ENCODE peak calls at places on chromosomes 7 and 10, in nine cellular contexts. R is Karpas-422, C is PC-9, S is GM23248, E is HCT116, W is MM.1S, J is OCI-LY7, B is PC-3, P is hepatocyte. G is an unnamed sample.
A peak's percentile ranks its signal among the peaks of the same experiment; 100 is the strongest.

GRCh38 chr10:131901181-131901829 is 497 bp downstream of the PPP2R2D start:
- DNase-seq in P (peak; percentile 80), B (no peak), W (peak; percentile 40), J (peak; percentile 66), R (peak; percentile 81), E (no peak), C (no peak), S (peak; percentile 69), G (peak; percentile 67)

GRCh38 chr7:18792866-18793595 is 297.5 kb downstream of the HDAC9 start:
- DNase-seq in R (no peak), W (no peak), P (peak; percentile 24), E (no peak), S (no peak), B (no peak), C (no peak), J (no peak), G (no peak)

GRCh38 chr7:111266613-111267012 is 175.7 kb downstream of the LRRN3 start:
- DNase-seq in S (peak; percentile 61), E (no peak), R (no peak), C (peak; percentile 48), B (peak; percentile 3), P (peak; percentile 11), J (no peak), W (no peak), G (peak; percentile 39)

GRCh38 chr7:95608344-95609173 is 12.2 kb upstream of the PDK4 start:
- DNase-seq in E (peak; percentile 60), P (peak; percentile 95), B (peak; percentile 94), S (peak; percentile 96), R (no peak), J (peak; percentile 50), W (peak; percentile 88), C (peak; percentile 97), G (peak; percentile 74)

GRCh38 chr10:35563266-35563891 is 41.8 kb upstream of the GJD4 start:
- DNase-seq in R (peak; percentile 84), P (peak; percentile 71), W (peak; percentile 53), B (peak; percentile 98), J (peak; percentile 77), C (no peak), S (peak; percentile 79), E (peak; percentile 49), G (peak; percentile 82)

GRCh38 chr7:128120116-128120515 is 88.9 kb upstream of the LRRC4 start:
- DNase-seq in P (no peak), B (no peak), C (no peak), S (no peak), R (no peak), E (no peak), W (no peak), J (no peak), G (no peak)

GRCh38 chr7:152366662-152367061 is 69.1 kb downstream of the KMT2C start:
- DNase-seq in R (no peak), C (no peak), P (no peak), W (no peak), E (no peak), B (no peak), J (no peak), S (no peak), G (no peak)

GRCh38 chr7:114922151-114922651 is 307 bp downstream of the MDFIC start:
- DNase-seq in J (no peak), B (peak; percentile 45), R (no peak), S (peak; percentile 90), C (no peak), W (peak; percentile 71), P (peak; percentile 75), E (no peak), G (peak; percentile 59)

GRCh38 chr10:124211921-124212320 is 118.5 kb upstream of the CHST15 start:
- DNase-seq in R (no peak), E (no peak), W (no peak), S (peak; percentile 40), P (no peak), C (no peak), B (peak; percentile 28), J (no peak), G (no peak)

GRCh38 chr7:2005746-2006145 is 227.0 kb downstream of the MAD1L1 start:
- DNase-seq in R (no peak), W (no peak), C (no peak), B (no peak), P (no peak), S (no peak), E (no peak), J (no peak), G (no peak)

GRCh38 chr7:7564323-7564780 is 2.3 kb upstream of the MIOS start:
- DNase-seq in J (no peak), E (peak; percentile 89), B (peak; percentile 94), S (peak; percentile 89), W (no peak), C (peak; percentile 99), P (peak; percentile 70), R (no peak), G (no peak)

GRCh38 chr10:97827778-97828291 is 21.8 kb upstream of the GOLGA7B start:
- DNase-seq in C (peak; percentile 36), J (no peak), S (peak; percentile 56), P (no peak), B (peak; percentile 48), W (no peak), E (no peak), R (no peak), G (peak; percentile 10)

DNA sequence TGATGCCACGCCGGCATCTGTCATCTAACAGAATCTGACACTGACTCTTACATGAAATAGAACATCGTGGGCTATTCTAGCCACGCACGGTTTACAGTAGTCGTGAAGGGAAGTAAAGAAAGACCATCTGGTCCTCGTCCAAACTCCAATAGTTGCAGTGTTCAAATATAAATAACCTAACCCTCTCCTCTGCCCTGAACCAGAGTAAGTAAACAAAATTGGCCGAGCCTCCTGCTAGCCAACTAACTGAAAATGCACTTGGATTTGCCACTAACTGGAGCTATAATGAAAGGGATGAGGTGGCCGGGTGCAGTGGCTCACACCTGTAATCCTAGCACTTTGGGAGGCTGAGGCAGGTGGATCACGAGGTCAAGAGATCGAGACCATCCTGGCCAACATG is 29.5 kb upstream of the ZC3HAV1L start:
- DNase-seq in E (no peak), W (no peak), P (no peak), R (no peak), S (no peak), J (no peak), B (no peak), C (no peak), G (no peak)
- H3K9me2 ChIP-seq in E (no peaks in the 10 kb centered on the region), W (no peaks in the 10 kb centered on the region), P (no peaks in the 10 kb centered on the region), R (no peaks in the 10 kb centered on the region), S (no peaks in the 10 kb centered on the region), J (no peaks in the 10 kb centered on the region), B (no peaks in the 10 kb centered on the region), C (no peaks in the 10 kb centered on the region), G (no peaks in the 10 kb centered on the region)

DNA sequence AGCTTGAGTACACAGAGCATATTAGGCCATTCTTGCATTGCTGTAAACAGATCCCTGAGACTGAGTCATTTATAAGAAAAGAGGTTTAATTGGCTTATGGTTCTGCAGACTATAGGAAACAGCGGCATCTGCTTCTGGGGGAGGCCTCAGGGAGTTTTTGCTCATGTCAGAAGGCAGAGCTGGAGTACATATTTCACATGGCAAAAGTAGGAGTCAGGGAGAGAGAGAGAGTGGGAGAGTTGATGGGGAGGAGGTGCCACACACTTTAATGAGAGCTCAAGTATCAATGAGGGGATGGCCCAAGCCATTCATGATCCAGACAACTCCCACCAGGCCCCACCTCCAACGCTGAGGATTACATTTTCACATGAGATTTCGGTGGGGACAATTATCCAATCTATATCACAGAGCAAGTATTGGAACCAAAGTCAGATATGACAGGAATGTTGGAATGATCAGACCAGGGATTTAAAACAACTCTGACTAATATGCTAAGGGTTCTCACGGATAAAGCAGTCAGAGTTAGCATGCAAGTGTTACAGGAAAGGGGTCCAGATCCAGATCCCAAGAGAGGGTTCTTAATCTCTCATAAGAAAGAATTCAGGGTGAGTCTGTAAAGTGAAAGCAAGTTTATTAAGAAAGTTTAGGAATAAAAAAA is 795.3 kb upstream of the CELF2 start:
- DNase-seq in S (peak; percentile 28), J (no peak), E (no peak), W (no peak), B (no peak), C (no peak), R (no peak), P (peak; percentile 32), G (no peak)
- H2AFZ ChIP-seq in S (no peak overlapping the region), J (no peak overlapping the region), E (no peak overlapping the region), W (no peak overlapping the region), B (no peak overlapping the region), C (no peak overlapping the region), R (peak overlapping the region; percentile 10), P (no peak overlapping the region), G (no peak overlapping the region)

GRCh38 chr10:75508239-75508813 is 76.9 kb downstream of the LRMDA start:
- DNase-seq in W (no peak), B (peak; percentile 91), C (peak; percentile 86), P (peak; percentile 54), E (no peak), S (peak; percentile 82), R (no peak), J (no peak), G (no peak)

GRCh38 chr10:75508814-75509306 is 77.4 kb downstream of the LRMDA start:
- DNase-seq in B (no peak), S (peak; percentile 39), R (no peak), W (no peak), P (peak; percentile 26), C (no peak), J (no peak), E (no peak), G (no peak)

GRCh38 chr10:75512534-75512933 is 81.1 kb downstream of the LRMDA start:
- DNase-seq in R (no peak), C (no peak), P (peak; percentile 60), E (no peak), B (peak; percentile 70), W (no peak), S (no peak), J (no peak), G (peak; percentile 60)

GRCh38 chr10:75513292-75513691 is 81.9 kb downstream of the LRMDA start:
- DNase-seq in W (no peak), E (no peak), S (no peak), C (no peak), P (no peak), J (no peak), B (no peak), R (no peak), G (no peak)

DNA sequence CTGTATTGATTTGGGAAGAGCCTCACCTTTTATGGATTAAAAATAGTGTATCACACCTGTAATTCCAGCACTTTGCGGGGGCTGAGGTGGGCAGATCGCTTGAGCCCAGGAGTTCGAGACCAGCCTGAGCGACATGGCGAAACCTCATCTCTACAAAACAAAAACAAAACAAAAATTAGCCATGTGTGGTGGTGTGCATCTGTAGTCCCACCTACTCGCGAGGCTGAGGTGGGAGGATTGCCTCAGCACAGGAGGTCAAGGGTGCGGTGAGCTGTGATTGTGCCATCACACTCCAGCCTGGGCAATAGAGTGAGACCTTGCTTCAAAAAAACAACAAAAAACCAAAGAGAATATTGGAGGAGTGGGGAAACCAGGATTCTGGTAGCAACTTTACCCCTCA is 79.6 kb downstream of the LRMDA start:
- DNase-seq in E (no peak), P (no peak), C (no peak), J (no peak), S (no peak), R (no peak), W (no peak), B (no peak), G (no peak)
- H3K9me2 ChIP-seq in E (no peaks in the 10 kb centered on the region), P (no peaks in the 10 kb centered on the region), C (no peaks in the 10 kb centered on the region), J (no peaks in the 10 kb centered on the region), S (no peaks in the 10 kb centered on the region), R (no peaks in the 10 kb centered on the region), W (no peaks in the 10 kb centered on the region), B (no peaks in the 10 kb centered on the region), G (peaks cover 10% of the 10 kb centered on the region)

DNA sequence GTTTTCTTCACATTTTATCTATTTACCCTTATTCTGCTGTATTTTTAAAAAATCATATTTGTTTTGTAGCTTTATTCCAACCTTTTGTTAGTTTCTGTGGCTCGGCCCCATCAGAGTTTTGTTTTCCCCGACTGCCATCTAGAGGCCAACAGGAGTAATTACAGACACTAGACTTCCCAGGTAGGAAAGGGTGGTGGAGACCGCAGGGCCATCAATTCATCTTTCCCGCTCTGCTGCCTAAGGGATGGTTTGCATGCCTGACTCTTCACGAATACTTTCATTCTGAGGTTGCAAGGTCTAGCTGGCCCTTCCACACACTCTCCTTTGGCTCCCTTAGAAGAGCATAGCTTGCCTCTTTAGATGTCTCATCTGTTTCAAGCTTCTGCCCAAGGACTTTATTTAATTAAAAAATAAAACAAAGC is 38.3 kb downstream of the LYZL2 start:
- DNase-seq in W (peak; percentile 52), R (peak; percentile 73), E (peak; percentile 37), B (peak; percentile 61), C (peak; percentile 36), P (peak; percentile 72), S (peak; percentile 67), J (peak; percentile 64), G (peak; percentile 73)
- H2AFZ ChIP-seq in W (peak overlapping the region; percentile 14), R (peak overlapping the region; percentile 69), E (peak overlapping the region; percentile 100), B (peak overlapping the region; percentile 48), C (no peak overlapping the region), P (no peak overlapping the region), S (no peak overlapping the region), J (peak overlapping the region; percentile 27), G (no peak overlapping the region)

G was measured in GM23338.